ENCODE peak calls at places on chromosomes 11 and 22, in six cellular contexts. One of them, this sample, is unnamed.

GRCh38 chr11:32094931-32095330 is 4.1 kb downstream of the RCN1 start:
- DNase-seq in tibial nerve: no peak
- DNase-seq in body of pancreas: no peak
- DNase-seq in colonic mucosa: no peak
- DNase-seq in left ventricle myocardium inferior: no peak
- DNase-seq in PC-9: no peak
- DNase-seq in this sample: no peak

GRCh38 chr11:89491141-89491690 is at the start of gene NOX4:
- DNase-seq in tibial nerve: peak
- DNase-seq in body of pancreas: peak
- DNase-seq in colonic mucosa: no peak
- DNase-seq in left ventricle myocardium inferior: peak
- DNase-seq in PC-9: no peak
- DNase-seq in this sample: no peak

GRCh38 chr11:32297629-32298028 is 137.7 kb downstream of the WT1 start:
- DNase-seq in tibial nerve: no peak
- DNase-seq in body of pancreas: no peak
- DNase-seq in colonic mucosa: no peak
- DNase-seq in left ventricle myocardium inferior: no peak
- DNase-seq in PC-9: no peak
- DNase-seq in this sample: no peak

GRCh38 chr22:17371446-17371845 is 2.2 kb downstream of the CECR2 start:
- DNase-seq in tibial nerve: no peak
- DNase-seq in body of pancreas: no peak
- DNase-seq in colonic mucosa: no peak
- DNase-seq in left ventricle myocardium inferior: no peak
- DNase-seq in PC-9: no peak
- DNase-seq in this sample: no peak

GRCh38 chr22:50010676-50011446 is 1.7 kb downstream of the IL17REL start:
- DNase-seq in tibial nerve: no peak
- DNase-seq in body of pancreas: peak
- DNase-seq in colonic mucosa: no peak
- DNase-seq in left ventricle myocardium inferior: no peak
- DNase-seq in PC-9: no peak
- DNase-seq in this sample: no peak

GRCh38 chr22:35381424-35381772 is 502 bp downstream of the HMOX1 start:
- DNase-seq in tibial nerve: no peak
- DNase-seq in body of pancreas: no peak
- DNase-seq in colonic mucosa: no peak
- DNase-seq in left ventricle myocardium inferior: no peak
- DNase-seq in PC-9: no peak
- DNase-seq in this sample: no peak

GRCh38 chr11:2342981-2343380 is 34.1 kb upstream of the CD81 start:
- DNase-seq in tibial nerve: no peak
- DNase-seq in body of pancreas: peak
- DNase-seq in colonic mucosa: no peak
- DNase-seq in left ventricle myocardium inferior: no peak
- DNase-seq in PC-9: no peak
- DNase-seq in this sample: no peak

GRCh38 chr11:94938399-94939055 is 34.8 kb downstream of the CWC15 start:
- DNase-seq in tibial nerve: peak
- DNase-seq in body of pancreas: peak
- DNase-seq in colonic mucosa: no peak
- DNase-seq in left ventricle myocardium inferior: peak
- DNase-seq in PC-9: no peak
- DNase-seq in this sample: no peak

GRCh38 chr11:96470521-96470920 is 80.7 kb downstream of the JRKL start:
- DNase-seq in tibial nerve: no peak
- DNase-seq in body of pancreas: no peak
- DNase-seq in colonic mucosa: no peak
- DNase-seq in left ventricle myocardium inferior: no peak
- DNase-seq in PC-9: no peak
- DNase-seq in this sample: no peak

GRCh38 chr11:19868871-19869270 is 156.2 kb downstream of the NAV2 start:
- DNase-seq in tibial nerve: no peak
- DNase-seq in body of pancreas: no peak
- DNase-seq in colonic mucosa: no peak
- DNase-seq in left ventricle myocardium inferior: no peak
- DNase-seq in PC-9: no peak
- DNase-seq in this sample: no peak

GRCh38 chr22:23187871-23188700 is 7.8 kb downstream of the BCR start:
- DNase-seq in tibial nerve: no peak
- DNase-seq in body of pancreas: no peak
- DNase-seq in colonic mucosa: no peak
- DNase-seq in left ventricle myocardium inferior: no peak
- DNase-seq in PC-9: no peak
- DNase-seq in this sample: no peak

GRCh38 chr22:43862074-43862881 is at the start of gene SULT4A1:
- DNase-seq in tibial nerve: no peak
- DNase-seq in body of pancreas: peak
- DNase-seq in colonic mucosa: no peak
- DNase-seq in left ventricle myocardium inferior: no peak
- DNase-seq in PC-9: peak
- DNase-seq in this sample: no peak

GRCh38 chr11:107928767-107929507 is 689 bp downstream of the RAB39A start:
- DNase-seq in tibial nerve: no peak
- DNase-seq in body of pancreas: peak
- DNase-seq in colonic mucosa: peak
- DNase-seq in left ventricle myocardium inferior: peak
- DNase-seq in PC-9: no peak
- DNase-seq in this sample: no peak

GRCh38 chr11:33001281-33001680 is 14.4 kb upstream of the DEPDC7 start:
- DNase-seq in tibial nerve: no peak
- DNase-seq in body of pancreas: no peak
- DNase-seq in colonic mucosa: no peak
- DNase-seq in left ventricle myocardium inferior: no peak
- DNase-seq in PC-9: no peak
- DNase-seq in this sample: no peak

GRCh38 chr22:43263645-43264514 is 76.9 kb upstream of the TTLL12 start:
- DNase-seq in tibial nerve: no peak
- DNase-seq in body of pancreas: peak
- DNase-seq in colonic mucosa: peak
- DNase-seq in left ventricle myocardium inferior: peak
- DNase-seq in PC-9: peak
- DNase-seq in this sample: peak

GRCh38 chr11:129322941-129323340 is 52.7 kb upstream of the BARX2 start:
- DNase-seq in tibial nerve: no peak
- DNase-seq in body of pancreas: peak
- DNase-seq in colonic mucosa: no peak
- DNase-seq in left ventricle myocardium inferior: no peak
- DNase-seq in PC-9: no peak
- DNase-seq in this sample: no peak

GRCh38 chr11:123690490-123690889 is 36.1 kb upstream of the SCN3B start:
- DNase-seq in tibial nerve: no peak
- DNase-seq in body of pancreas: no peak
- DNase-seq in colonic mucosa: no peak
- DNase-seq in left ventricle myocardium inferior: no peak
- DNase-seq in PC-9: no peak
- DNase-seq in this sample: no peak

GRCh38 chr11:1541474-1542204 is 30.4 kb downstream of the DUSP8 start:
- DNase-seq in tibial nerve: no peak
- DNase-seq in body of pancreas: no peak
- DNase-seq in colonic mucosa: no peak
- DNase-seq in left ventricle myocardium inferior: no peak
- DNase-seq in PC-9: no peak
- DNase-seq in this sample: no peak

GRCh38 chr11:36164522-36165250 is 124.5 kb downstream of the COMMD9 start:
- DNase-seq in tibial nerve: no peak
- DNase-seq in body of pancreas: no peak
- DNase-seq in colonic mucosa: no peak
- DNase-seq in left ventricle myocardium inferior: no peak
- DNase-seq in PC-9: no peak
- DNase-seq in this sample: no peak

GRCh38 chr11:11396290-11397042 is 43.4 kb upstream of the CSNK2A3 start:
- DNase-seq in tibial nerve: no peak
- DNase-seq in body of pancreas: no peak
- DNase-seq in colonic mucosa: no peak
- DNase-seq in left ventricle myocardium inferior: no peak
- DNase-seq in PC-9: no peak
- DNase-seq in this sample: peak

GRCh38 chr22:23837911-23838685 is 708 bp downstream of the DERL3 start:
- DNase-seq in tibial nerve: no peak
- DNase-seq in body of pancreas: no peak
- DNase-seq in colonic mucosa: no peak
- DNase-seq in left ventricle myocardium inferior: no peak
- DNase-seq in PC-9: no peak
- DNase-seq in this sample: no peak

GRCh38 chr22:43012390-43012789 is 2.6 kb downstream of the PACSIN2 start:
- DNase-seq in tibial nerve: no peak
- DNase-seq in body of pancreas: no peak
- DNase-seq in colonic mucosa: no peak
- DNase-seq in left ventricle myocardium inferior: no peak
- DNase-seq in PC-9: no peak
- DNase-seq in this sample: no peak

GRCh38 chr22:38835888-38836301 is 7.9 kb downstream of the NPTXR start:
- DNase-seq in tibial nerve: no peak
- DNase-seq in body of pancreas: no peak
- DNase-seq in colonic mucosa: no peak
- DNase-seq in left ventricle myocardium inferior: no peak
- DNase-seq in PC-9: no peak
- DNase-seq in this sample: peak

DNA sequence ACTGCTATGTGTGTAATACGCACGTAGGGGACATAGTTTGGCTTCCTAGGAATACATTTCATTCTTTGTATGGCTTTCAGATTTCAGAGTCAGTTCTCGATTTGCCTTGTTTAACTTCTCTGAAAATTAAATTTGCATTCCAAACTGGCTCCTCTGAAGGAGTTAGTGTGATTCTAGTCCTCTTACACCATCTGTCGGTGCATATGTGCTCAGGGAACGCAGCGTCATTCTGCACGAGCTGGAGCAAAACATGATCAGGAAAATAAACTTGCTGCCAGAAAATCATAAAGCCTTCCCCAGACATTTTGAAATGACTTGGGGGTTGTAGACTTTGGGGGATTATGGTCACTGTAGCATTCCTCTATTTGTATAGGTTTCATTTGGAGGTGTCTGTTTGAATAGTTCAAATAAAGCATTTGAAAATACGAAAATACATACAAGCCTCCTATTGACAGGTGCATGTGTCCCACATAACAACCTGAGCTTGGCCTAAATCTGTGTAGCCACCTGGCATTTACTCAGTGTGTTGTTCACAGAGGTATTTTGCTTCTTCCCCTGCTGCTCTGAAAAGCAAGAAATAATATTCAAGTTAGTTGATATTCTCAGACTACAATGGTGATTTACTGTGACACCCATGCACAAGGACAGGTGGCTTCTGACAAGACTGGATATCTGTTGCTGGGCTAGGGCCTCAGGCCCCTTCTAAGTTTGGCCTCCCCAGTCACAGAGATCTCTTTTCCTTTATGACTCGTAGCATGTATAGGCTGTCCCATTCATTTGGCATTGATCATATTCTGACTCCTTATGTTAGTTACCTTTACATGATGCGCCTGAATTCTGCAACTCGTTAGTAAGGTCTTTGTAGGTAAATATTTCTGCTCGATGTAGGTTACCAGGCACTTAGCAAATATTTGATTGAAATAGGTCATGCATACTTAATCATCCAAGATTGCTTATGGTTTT is 81.6 kb upstream of the SORL1-AS1 start:
- DNase-seq in tibial nerve: no peak
- DNase-seq in body of pancreas: peak
- DNase-seq in colonic mucosa: no peak
- DNase-seq in left ventricle myocardium inferior: no peak
- DNase-seq in PC-9: no peak
- DNase-seq in this sample: no peak
- H3K27ac ChIP-seq in tibial nerve: no peak
- H3K27ac ChIP-seq in body of pancreas: no peak
- H3K27ac ChIP-seq in colonic mucosa: no peak
- H3K27ac ChIP-seq in left ventricle myocardium inferior: no peak
- H3K27ac ChIP-seq in PC-9: no peak
- H3K27ac ChIP-seq in this sample: no peak

GRCh38 chr11:64305691-64306562 is 603 bp downstream of the ESRRA start:
- DNase-seq in tibial nerve: no peak
- DNase-seq in body of pancreas: peak
- DNase-seq in colonic mucosa: peak
- DNase-seq in left ventricle myocardium inferior: peak
- DNase-seq in PC-9: peak
- DNase-seq in this sample: no peak
- TF ChIP-seq CTCF in tibial nerve: peak
- TF ChIP-seq CTCF in body of pancreas: peak
- TF ChIP-seq CTCF in colonic mucosa: peak
- TF ChIP-seq CTCF in left ventricle myocardium inferior: peak
- TF ChIP-seq CTCF in PC-9: peak
- TF ChIP-seq CTCF in this sample: peak

DNA sequence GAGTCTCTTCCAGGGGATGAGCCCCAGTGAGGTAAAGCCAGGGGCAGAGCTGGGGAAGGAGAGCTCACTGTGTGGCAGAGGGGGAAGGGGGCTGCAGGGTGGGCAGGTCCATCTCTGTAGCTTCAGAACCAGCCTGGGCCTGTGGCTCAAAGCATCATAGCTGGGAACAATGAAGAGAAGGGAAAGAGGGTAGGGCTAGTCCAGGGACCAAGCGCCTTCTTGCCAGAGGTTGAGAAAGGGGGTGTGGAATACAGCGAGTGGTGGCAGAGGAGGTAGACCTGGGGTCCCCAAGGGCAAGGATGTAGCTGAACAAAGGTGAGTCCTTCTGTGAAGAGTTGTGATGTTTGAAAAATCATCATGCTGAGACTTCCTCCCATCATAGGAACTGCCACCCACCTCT is 1.2 kb upstream of the PLA2G3 start:
- DNase-seq in tibial nerve: no peak
- DNase-seq in body of pancreas: no peak
- DNase-seq in colonic mucosa: no peak
- DNase-seq in left ventricle myocardium inferior: no peak
- DNase-seq in PC-9: no peak
- DNase-seq in this sample: no peak
- H3K27ac ChIP-seq in tibial nerve: no peak
- H3K27ac ChIP-seq in body of pancreas: no peak
- H3K27ac ChIP-seq in colonic mucosa: no peak
- H3K27ac ChIP-seq in left ventricle myocardium inferior: no peak
- H3K27ac ChIP-seq in PC-9: no peak
- H3K27ac ChIP-seq in this sample: no peak

DNA sequence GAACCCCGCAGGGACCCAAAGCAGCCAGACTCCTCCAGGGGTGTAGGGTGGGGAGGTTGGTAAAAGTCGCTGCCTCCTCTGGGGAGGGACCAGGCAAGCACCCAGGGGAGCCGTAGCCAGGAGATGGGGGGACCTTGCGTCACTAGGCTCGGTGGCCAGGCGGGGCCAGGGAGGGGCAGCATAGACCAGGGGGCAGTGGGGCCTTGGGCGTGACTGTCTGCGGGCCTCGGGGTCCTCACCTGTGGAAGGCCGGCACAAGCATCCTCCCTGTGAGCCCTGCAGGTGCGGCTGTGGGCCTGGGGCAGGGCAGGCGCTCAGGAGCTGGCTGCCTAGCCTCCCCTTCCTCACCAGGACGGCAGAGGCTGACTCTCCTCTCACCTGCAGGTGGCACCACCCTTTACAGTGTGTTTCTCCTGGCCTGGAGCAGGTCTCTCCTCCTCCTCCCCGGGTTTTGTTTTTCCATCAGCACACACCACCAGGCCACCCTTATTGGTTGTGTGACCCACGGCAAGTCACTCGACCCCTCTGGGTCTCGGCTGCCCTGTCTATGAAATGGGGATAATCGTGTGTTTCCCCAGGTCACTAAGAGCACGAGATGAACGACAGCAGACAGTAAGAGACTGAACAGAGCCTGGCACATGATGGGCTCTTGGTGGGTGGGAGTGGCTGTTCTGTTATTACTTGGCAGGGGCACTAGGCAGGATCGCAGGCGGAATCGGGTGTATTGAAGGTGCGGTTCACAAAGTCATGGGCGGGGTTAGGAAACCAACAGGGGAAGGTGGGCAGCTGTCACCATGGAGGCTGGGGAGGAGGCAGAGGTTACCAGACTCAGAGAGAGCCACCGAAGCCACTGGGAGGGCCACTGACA is 52.7 kb downstream of the FLRT1 start:
- DNase-seq in tibial nerve: no peak
- DNase-seq in body of pancreas: no peak
- DNase-seq in colonic mucosa: no peak
- DNase-seq in left ventricle myocardium inferior: no peak
- DNase-seq in PC-9: no peak
- DNase-seq in this sample: no peak
- TF ChIP-seq CTCF in tibial nerve: peak
- TF ChIP-seq CTCF in body of pancreas: peak
- TF ChIP-seq CTCF in colonic mucosa: no peak
- TF ChIP-seq CTCF in left ventricle myocardium inferior: no peak
- TF ChIP-seq CTCF in PC-9: peak
- TF ChIP-seq CTCF in this sample: peak